ENCODE peak calls at places on chromosomes 1 and 21, in ten cellular contexts. S, N, Q, F, I, Y, T, B, P and M are unnamed samples.

GRCh38 chr1:56216173-56216572 is 363.2 kb downstream of the PLPP3 start:
- DNase-seq in N (no peak), T (no peak), I (no peak), B (no peak), Q (no peak), Y (no peak), P (no peak), S (no peak), F (no peak), M (no peak)

GRCh38 chr1:1000357-1001056 is 610 bp upstream of the HES4 start:
- DNase-seq in Y (peak), P (peak), I (peak), S (no peak), Q (peak), F (peak), T (peak), B (peak), N (peak), M (peak)

GRCh38 chr1:160544647-160545046 is 21.6 kb upstream of the SLAMF6 start:
- DNase-seq in I (no peak), Y (no peak), B (no peak), T (no peak), S (no peak), P (no peak), F (no peak), N (no peak), Q (no peak), M (no peak)

GRCh38 chr1:108190686-108191416 is 9.3 kb downstream of the SLC25A24 start:
- DNase-seq in P (peak), F (no peak), Y (no peak), I (no peak), B (no peak), S (no peak), T (no peak), Q (no peak), N (no peak), M (no peak)

GRCh38 chr1:216194721-216195120 is 228.5 kb downstream of the USH2A start:
- DNase-seq in I (no peak), S (no peak), N (no peak), T (no peak), F (no peak), Y (no peak), B (no peak), Q (no peak), P (no peak), M (no peak)

GRCh38 chr1:24555591-24556413 is at the start of gene NCMAP:
- DNase-seq in P (peak), Y (peak), Q (no peak), F (no peak), T (no peak), B (no peak), N (peak), I (peak), S (no peak), M (peak)

GRCh38 chr1:70467531-70467930 is 56.5 kb downstream of the CTH start:
- DNase-seq in I (no peak), N (no peak), F (no peak), S (no peak), Y (no peak), P (no peak), Q (no peak), T (no peak), B (no peak), M (no peak)

GRCh38 chr1:167765496-167765895 is 43.7 kb downstream of the MPZL1 start:
- DNase-seq in B (no peak), Y (no peak), I (no peak), S (no peak), F (no peak), Q (no peak), P (no peak), N (no peak), T (no peak), M (no peak)

GRCh38 chr1:206556748-206557635 is 49.7 kb downstream of the RASSF5 start:
- DNase-seq in I (peak), Q (peak), B (peak), N (peak), P (peak), Y (peak), S (peak), F (peak), T (peak), M (peak)
- TF ChIP-seq POLR2A in I (no peak), Q (no peak), B (no peak), N (peak), P (no peak), Y (peak), S (no peak), F (no peak), T (peak), M (no peak)

DNA sequence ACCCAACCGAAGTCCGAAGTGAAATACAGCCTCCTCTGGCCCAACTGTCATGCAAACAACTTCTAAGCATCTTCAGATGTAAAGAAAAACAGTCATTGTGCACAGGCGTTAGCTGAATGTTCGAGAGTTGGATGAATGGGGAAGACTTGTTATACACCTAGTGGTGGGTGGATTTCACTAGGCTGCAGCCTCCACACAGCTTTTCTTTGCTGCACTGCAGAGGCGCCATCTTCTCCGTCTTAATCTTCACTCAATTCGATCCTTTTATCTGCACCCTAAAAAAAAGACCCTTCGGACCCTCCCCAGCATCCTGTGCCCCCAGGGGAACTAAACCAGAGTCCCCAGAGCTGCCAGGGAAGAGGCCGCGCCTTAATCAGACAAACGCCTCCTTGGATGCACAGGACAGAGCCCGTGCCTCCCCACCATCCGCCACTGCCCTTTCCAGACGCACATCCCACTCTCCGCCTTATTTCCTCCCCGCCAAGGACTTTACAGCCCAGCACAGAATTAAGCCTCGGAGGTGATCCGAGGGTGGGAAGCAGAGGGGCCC is 1.4 kb downstream of the APP start:
- DNase-seq in Q (peak), I (peak), Y (peak), T (no peak), F (no peak), P (peak), S (no peak), B (peak), N (peak), M (no peak)
- TF ChIP-seq POLR2A in Q (no peak), I (no peak), Y (no peak), T (no peak), F (no peak), P (no peak), S (no peak), B (no peak), N (no peak), M (no peak)

DNA sequence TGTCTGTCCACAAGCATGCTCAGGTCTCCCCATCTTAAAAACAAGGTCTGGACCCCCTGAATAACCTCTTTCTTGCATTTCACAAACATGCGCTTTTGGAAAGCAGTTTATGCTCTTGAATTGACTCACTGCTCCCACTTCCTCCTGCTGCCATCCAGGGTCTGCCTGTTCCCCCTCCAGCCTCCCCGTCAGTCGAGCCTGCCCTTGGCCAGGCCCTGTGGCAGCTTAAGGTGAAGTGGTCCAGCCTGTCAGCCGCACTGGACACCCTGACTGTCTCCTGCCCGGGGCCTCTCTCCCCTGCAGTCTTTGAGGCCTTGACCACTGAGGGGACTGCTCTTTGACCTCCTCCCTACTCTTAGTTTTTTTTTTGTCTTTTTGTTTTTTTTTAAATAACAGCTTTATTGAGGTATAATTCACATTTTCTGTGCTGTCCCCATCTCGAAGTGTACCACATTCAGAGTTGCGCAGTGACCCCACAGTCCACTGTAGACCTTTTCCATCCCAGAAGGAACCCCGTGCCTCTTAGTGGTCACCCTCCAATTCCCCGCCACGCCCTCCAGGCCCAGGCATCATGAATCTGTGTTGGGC is 18.3 kb downstream of the GPR137B start:
- DNase-seq in I (no peak), S (no peak), T (no peak), N (no peak), F (no peak), P (no peak), B (no peak), Y (no peak), Q (no peak), M (no peak)
- TF ChIP-seq POLR2A in I (no peak), S (no peak), T (no peak), N (no peak), F (no peak), P (no peak), B (no peak), Y (no peak), Q (no peak), M (no peak)

DNA sequence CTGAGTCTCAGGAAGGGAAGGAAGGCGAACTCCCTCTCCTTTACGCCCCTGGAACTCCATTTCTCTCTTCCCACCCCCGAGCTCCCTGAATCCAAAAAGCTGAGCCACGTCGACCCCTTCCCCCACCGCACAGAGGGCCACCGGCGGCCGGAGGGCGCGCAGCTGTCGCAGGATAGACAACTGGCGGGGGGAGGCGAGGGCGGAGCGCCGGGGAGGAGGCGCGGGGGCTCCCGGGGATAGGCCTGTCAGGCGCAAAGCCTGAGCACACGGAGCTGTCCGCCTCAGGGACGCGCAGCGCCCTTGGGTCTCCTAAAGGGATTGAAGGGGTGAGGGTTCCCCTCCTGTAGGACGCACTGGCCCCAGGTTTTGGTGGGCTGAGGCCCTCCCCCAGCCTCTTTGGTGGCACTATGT is 752 bp upstream of the ACTA1 start:
- DNase-seq in F (no peak), Y (no peak), I (no peak), B (no peak), Q (no peak), T (no peak), N (no peak), P (no peak), S (no peak), M (no peak)
- TF ChIP-seq POLR2A in F (no peak), Y (no peak), I (no peak), B (no peak), Q (no peak), T (no peak), N (no peak), P (no peak), S (no peak), M (no peak)

GRCh38 chr1:93847811-93848288 is 31.2 kb downstream of the DNTTIP2 start:
- DNase-seq in F (peak), Y (peak), P (peak), I (peak), T (no peak), N (peak), B (peak), S (peak), Q (peak), M (peak)
- TF ChIP-seq POLR2A in F (no peak), Y (no peak), P (no peak), I (no peak), T (no peak), N (peak), B (peak), S (no peak), Q (no peak), M (no peak)

DNA sequence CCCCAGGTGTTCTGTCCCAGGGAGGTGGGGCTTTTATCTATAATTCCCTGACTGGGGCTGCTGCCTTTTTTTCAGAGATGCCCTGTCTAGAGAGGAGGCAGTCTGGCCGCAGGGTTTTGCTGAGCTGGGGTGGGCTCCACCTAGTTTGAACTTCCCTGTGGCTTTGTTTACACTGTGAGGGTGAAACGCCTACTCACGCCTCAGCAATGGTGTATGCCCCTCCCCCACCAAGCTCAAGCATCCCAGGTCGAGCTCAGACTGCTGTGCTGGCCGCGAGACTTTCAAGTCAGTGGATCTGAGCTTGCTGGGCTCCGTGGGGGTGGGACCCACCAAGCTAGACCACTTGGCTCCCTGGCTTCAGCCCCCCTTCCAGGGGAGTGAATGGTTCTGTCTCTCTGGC is 124.3 kb downstream of the CENPF start:
- DNase-seq in I (no peak), B (no peak), N (no peak), Y (no peak), S (no peak), P (no peak), F (no peak), Q (no peak), T (no peak), M (no peak)
- TF ChIP-seq POLR2A in I (no peak), B (no peak), N (no peak), Y (no peak), S (no peak), P (no peak), F (no peak), Q (no peak), T (no peak), M (no peak)

GRCh38 chr1:39738622-39739366 is at the start of gene PPIE:
- DNase-seq in B (peak), I (peak), N (peak), P (peak), T (peak), Q (peak), F (peak), S (peak), Y (peak), M (peak)
- TF ChIP-seq POLR2A in B (no peak), I (no peak), N (peak), P (peak), T (peak), Q (peak), F (no peak), S (peak), Y (peak), M (no peak)

GRCh38 chr1:40979241-40980067 is at the start of gene CTPS1:
- DNase-seq in N (peak), P (peak), T (peak), S (peak), I (peak), Y (peak), B (peak), F (peak), Q (peak), M (peak)
- TF ChIP-seq POLR2A in N (peak), P (peak), T (peak), S (peak), I (no peak), Y (peak), B (peak), F (no peak), Q (peak), M (no peak)

GRCh38 chr1:193988885-193989284 is 802.5 kb upstream of the B3GALT2 start:
- DNase-seq in N (no peak), T (no peak), Q (no peak), P (no peak), B (no peak), I (no peak), Y (no peak), S (no peak), F (no peak), M (no peak)
- TF ChIP-seq POLR2A in N (no peak), T (no peak), Q (no peak), P (no peak), B (no peak), I (no peak), Y (no peak), S (no peak), F (no peak), M (no peak)